ENCODE peak calls at places on chromosomes 5 and 9, in four cellular contexts. B, U, P and C are unnamed samples.

GRCh38 chr5:115069087-115069968 is 100.4 kb downstream of the TRIM36 start:
- DNase-seq in U (no peak), B (no peak), P (peak; percentile 58), C (no peak)

GRCh38 chr5:171840701-171841522 is 55.3 kb downstream of the SMIM23 start:
- DNase-seq in U (no peak), B (no peak), P (no peak), C (no peak)

GRCh38 chr9:121360975-121361374 is 9.1 kb downstream of the STOM start:
- DNase-seq in U (no peak), B (peak; percentile 66), P (peak; percentile 92), C (no peak)

GRCh38 chr9:89009049-89009840 is 18.0 kb downstream of the S1PR3 start:
- DNase-seq in U (no peak), P (no peak), B (no peak), C (no peak)

GRCh38 chr9:126611592-126612328 is 2.0 kb upstream of the LMX1B start:
- DNase-seq in B (no peak), P (peak; percentile 40), U (no peak), C (peak; percentile 93)

GRCh38 chr9:127263664-127264063 is 910 bp upstream of the GARNL3 start:
- DNase-seq in U (no peak), B (no peak), P (peak; percentile 5), C (no peak)

GRCh38 chr5:180491496-180491895 is 2.7 kb upstream of the CNOT6 start:
- DNase-seq in P (no peak), B (no peak), U (no peak), C (no peak)

GRCh38 chr5:95959051-95959963 is 2.3 kb downstream of the ELL2 start:
- DNase-seq in U (no peak), P (peak; percentile 33), B (no peak), C (no peak)

GRCh38 chr5:130155395-130155794 is 251.1 kb downstream of the CHSY3 start:
- DNase-seq in B (no peak), U (no peak), P (no peak), C (no peak)

GRCh38 chr5:29744618-29745017 is 1448.9 kb upstream of the CDH6 start:
- DNase-seq in B (no peak), P (no peak), U (no peak), C (no peak)

GRCh38 chr9:77909306-77909705 is 122.3 kb downstream of the GNAQ start:
- DNase-seq in B (no peak), P (no peak), U (no peak), C (no peak)

GRCh38 chr5:143155445-143155844 is 248.0 kb downstream of the NR3C1 start:
- DNase-seq in P (no peak), B (no peak), U (no peak), C (no peak)
- TF ChIP-seq CTCF in P (no peak), B (no peak), U (no peak), C (peak; percentile 37)

GRCh38 chr5:94397508-94397907 is 220.9 kb downstream of the KIAA0825 start:
- DNase-seq in B (no peak), P (no peak), U (no peak), C (no peak)
- TF ChIP-seq CTCF in B (no peak), P (no peak), U (no peak), C (no peak)

GRCh38 chr5:69285448-69286116 is 47.0 kb downstream of the CCDC125 start:
- DNase-seq in B (no peak), U (no peak), P (no peak), C (peak; percentile 60)
- TF ChIP-seq CTCF in B (no peak), U (no peak), P (no peak), C (no peak)

DNA sequence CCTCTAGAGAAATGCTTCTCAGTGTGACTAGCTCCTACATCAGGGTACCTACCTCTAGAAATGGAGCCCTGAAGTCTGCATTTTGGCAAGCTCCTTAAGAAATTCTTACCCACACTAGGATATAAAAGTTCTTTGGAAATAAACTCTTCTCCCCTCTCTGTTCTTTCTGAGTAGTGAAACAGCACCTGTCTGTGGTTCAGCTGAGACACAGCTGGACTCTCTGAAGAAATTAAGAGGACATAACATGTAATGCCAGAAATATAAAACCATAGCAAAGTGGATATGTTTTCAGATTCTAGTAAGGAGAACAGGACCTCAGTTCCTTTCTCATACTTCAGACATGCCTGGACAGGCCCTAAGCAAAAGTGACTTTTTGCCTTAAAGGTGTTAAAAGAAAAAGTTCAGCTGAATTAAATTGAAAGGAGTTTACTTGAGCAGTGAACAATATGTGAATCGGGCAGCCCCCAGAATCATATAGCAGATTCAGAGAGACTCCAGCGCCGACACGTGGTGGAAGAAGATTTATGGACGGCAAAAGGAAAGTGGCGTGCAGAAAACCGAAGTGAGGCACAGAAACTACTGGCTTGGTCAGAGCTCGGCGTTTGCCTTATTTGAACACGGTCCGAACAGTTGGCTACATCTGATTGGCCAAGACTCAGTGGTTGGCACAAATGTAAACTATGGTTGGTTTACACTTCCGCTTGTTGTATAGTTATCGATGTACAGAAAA is 64.5 kb downstream of the PRKACG start:
- DNase-seq in U (no peak), B (no peak), P (no peak), C (no peak)
- TF ChIP-seq CTCF in U (no peak), B (no peak), P (peak; percentile 9), C (no peak)